ENCODE peak calls at places on chromosomes 3 and 15, in four cellular contexts. One of them, this sample, is unnamed.

GRCh38 chr3:30258426-30259392 is 347.7 kb upstream of the TGFBR2 start:
- DNase-seq in uterus: no peak
- DNase-seq in H1: no peak
- DNase-seq in right lobe of liver: no peak
- DNase-seq in this sample: no peak

GRCh38 chr3:193732391-193732790 is 139.4 kb downstream of the OPA1 start:
- DNase-seq in H1: no peak
- DNase-seq in uterus: no peak
- DNase-seq in right lobe of liver: peak; percentile 41
- DNase-seq in this sample: no peak

GRCh38 chr3:98777801-98778220 is 14.7 kb downstream of the ST3GAL6 start:
- DNase-seq in right lobe of liver: no peak
- DNase-seq in H1: no peak
- DNase-seq in uterus: no peak
- DNase-seq in this sample: no peak

GRCh38 chr3:53079147-53079546 is 33.3 kb upstream of the SFMBT1 start:
- DNase-seq in uterus: no peak
- DNase-seq in H1: no peak
- DNase-seq in right lobe of liver: no peak
- DNase-seq in this sample: no peak

GRCh38 chr3:53089511-53089910 is 40.7 kb downstream of the RFT1 start:
- DNase-seq in right lobe of liver: no peak
- DNase-seq in uterus: no peak
- DNase-seq in H1: no peak
- DNase-seq in this sample: peak; percentile 64

GRCh38 chr3:190252080-190252479 is 70.2 kb downstream of the CLDN1 start:
- DNase-seq in right lobe of liver: no peak
- DNase-seq in uterus: no peak
- DNase-seq in H1: no peak
- DNase-seq in this sample: peak; percentile 90

GRCh38 chr3:93969443-93969842 is 4.3 kb downstream of the PROS1 start:
- DNase-seq in H1: no peak
- DNase-seq in right lobe of liver: no peak
- DNase-seq in uterus: no peak
- DNase-seq in this sample: peak; percentile 29

GRCh38 chr3:54580453-54580852 is 347.4 kb downstream of the LRTM1 start:
- DNase-seq in H1: no peak
- DNase-seq in uterus: no peak
- DNase-seq in right lobe of liver: no peak
- DNase-seq in this sample: no peak

GRCh38 chr3:9809615-9810356 is at the start of gene TTLL3:
- DNase-seq in right lobe of liver: peak; percentile 75
- DNase-seq in H1: peak; percentile 88
- DNase-seq in uterus: peak; percentile 81
- DNase-seq in this sample: peak; percentile 70

GRCh38 chr3:45024601-45025262 is 1.4 kb upstream of the CLEC3B start:
- DNase-seq in right lobe of liver: no peak
- DNase-seq in H1: no peak
- DNase-seq in uterus: no peak
- DNase-seq in this sample: no peak

GRCh38 chr15:100704281-100705055 is 102.1 kb downstream of the ASB7 start:
- DNase-seq in H1: no peak
- DNase-seq in right lobe of liver: no peak
- DNase-seq in uterus: peak; percentile 3
- DNase-seq in this sample: no peak

GRCh38 chr15:56719021-56719612 is 14.2 kb downstream of the ZNF280D start:
- DNase-seq in right lobe of liver: no peak
- DNase-seq in uterus: no peak
- DNase-seq in H1: no peak
- DNase-seq in this sample: no peak

GRCh38 chr3:21645121-21645897 is 105.7 kb downstream of the ZNF385D start:
- DNase-seq in uterus: peak; percentile 21
- DNase-seq in right lobe of liver: peak; percentile 64
- DNase-seq in H1: no peak
- DNase-seq in this sample: no peak

GRCh38 chr3:185555948-185556347 is 3.6 kb upstream of the LIPH start:
- DNase-seq in uterus: no peak
- DNase-seq in H1: no peak
- DNase-seq in right lobe of liver: no peak
- DNase-seq in this sample: no peak

GRCh38 chr3:185552358-185552877 is at the start of gene LIPH:
- DNase-seq in H1: no peak
- DNase-seq in right lobe of liver: no peak
- DNase-seq in uterus: no peak
- DNase-seq in this sample: peak; percentile 9

GRCh38 chr3:185559706-185560090 is 7.3 kb upstream of the LIPH start:
- DNase-seq in right lobe of liver: no peak
- DNase-seq in H1: peak; percentile 29
- DNase-seq in uterus: no peak
- DNase-seq in this sample: no peak

GRCh38 chr3:185558395-185558794 is 6.0 kb upstream of the LIPH start:
- DNase-seq in uterus: no peak
- DNase-seq in H1: no peak
- DNase-seq in right lobe of liver: peak; percentile 35
- DNase-seq in this sample: no peak

GRCh38 chr3:185555101-185555501 is 2.7 kb upstream of the LIPH start:
- DNase-seq in uterus: no peak
- DNase-seq in right lobe of liver: no peak
- DNase-seq in H1: no peak
- DNase-seq in this sample: no peak
- H3K27ac ChIP-seq in uterus: no peak overlapping the region
- H3K27ac ChIP-seq in right lobe of liver: no peak overlapping the region
- H3K27ac ChIP-seq in H1: no peak overlapping the region
- H3K27ac ChIP-seq in this sample: no peak overlapping the region

GRCh38 chr15:94909510-94909909 is 678.1 kb downstream of the MCTP2 start:
- DNase-seq in uterus: no peak
- DNase-seq in H1: no peak
- DNase-seq in right lobe of liver: no peak
- DNase-seq in this sample: no peak

GRCh38 chr15:94910166-94910565 is 678.8 kb downstream of the MCTP2 start:
- DNase-seq in H1: no peak
- DNase-seq in uterus: no peak
- DNase-seq in right lobe of liver: no peak
- DNase-seq in this sample: no peak

DNA sequence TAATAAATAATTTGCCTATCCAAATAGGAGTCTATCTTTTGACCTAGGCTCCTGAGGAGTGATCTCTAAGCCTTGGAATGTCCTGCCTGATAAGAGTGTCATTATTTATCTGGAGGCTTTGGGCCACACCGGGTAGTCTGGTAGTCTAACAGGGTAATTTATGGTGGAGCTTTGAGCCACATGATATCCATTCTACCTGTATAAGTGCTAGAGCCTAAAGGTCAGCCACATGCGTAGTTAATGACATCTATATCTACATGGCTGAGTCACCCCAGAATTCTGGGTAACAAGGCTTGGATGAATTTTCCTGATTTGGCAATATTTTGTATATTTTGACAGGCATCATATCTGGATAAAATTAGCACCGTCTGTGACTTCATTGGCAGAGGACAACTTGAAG is 681.4 kb downstream of the MCTP2 start:
- DNase-seq in right lobe of liver: no peak
- DNase-seq in H1: no peak
- DNase-seq in uterus: no peak
- DNase-seq in this sample: no peak
- H3K4me1 ChIP-seq in right lobe of liver: no peaks in the 10 kb centered on the region
- H3K4me1 ChIP-seq in H1: no peaks in the 10 kb centered on the region
- H3K4me1 ChIP-seq in uterus: no peaks in the 10 kb centered on the region
- H3K4me1 ChIP-seq in this sample: no peaks in the 10 kb centered on the region

DNA sequence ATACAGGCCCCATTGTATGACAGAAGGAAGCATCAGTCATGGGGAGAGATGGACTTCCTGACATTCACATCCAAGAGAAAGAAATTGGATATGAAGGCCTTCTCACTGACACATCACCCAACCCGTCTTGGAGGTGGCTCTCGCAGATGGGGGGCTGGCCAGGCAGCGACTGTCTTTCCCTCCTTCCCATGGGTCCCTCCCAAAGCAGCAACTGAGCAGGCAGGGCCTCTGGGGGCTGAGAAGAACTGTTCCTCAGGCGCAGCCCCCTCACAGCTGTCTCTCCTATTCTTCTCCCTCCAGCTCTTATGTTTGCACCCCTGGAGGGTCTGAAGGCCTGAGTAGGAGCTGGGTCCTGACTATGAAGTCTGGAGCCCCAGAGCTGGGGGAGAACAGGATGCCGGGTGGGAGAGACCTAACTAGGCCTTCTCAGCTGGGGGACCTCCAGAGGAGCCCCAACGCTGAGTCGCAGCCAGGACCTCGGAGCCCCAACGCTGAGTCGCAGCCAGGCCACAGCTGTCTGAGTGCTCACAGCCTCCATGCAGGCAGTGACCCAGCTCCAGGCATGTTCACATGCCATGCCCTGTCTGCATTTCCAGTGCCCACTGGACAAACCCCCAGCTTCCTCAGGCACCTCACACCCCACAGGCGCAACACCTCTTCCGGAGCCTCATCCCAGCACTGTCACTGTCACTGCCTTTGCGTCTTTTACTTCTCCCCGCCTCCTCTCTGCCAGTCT is 29.6 kb downstream of the UMPS start:
- DNase-seq in right lobe of liver: no peak
- DNase-seq in H1: no peak
- DNase-seq in uterus: no peak
- DNase-seq in this sample: no peak
- H3K27ac ChIP-seq in right lobe of liver: no peak overlapping the region
- H3K27ac ChIP-seq in H1: no peak overlapping the region
- H3K27ac ChIP-seq in uterus: no peak overlapping the region
- H3K27ac ChIP-seq in this sample: no peak overlapping the region

DNA sequence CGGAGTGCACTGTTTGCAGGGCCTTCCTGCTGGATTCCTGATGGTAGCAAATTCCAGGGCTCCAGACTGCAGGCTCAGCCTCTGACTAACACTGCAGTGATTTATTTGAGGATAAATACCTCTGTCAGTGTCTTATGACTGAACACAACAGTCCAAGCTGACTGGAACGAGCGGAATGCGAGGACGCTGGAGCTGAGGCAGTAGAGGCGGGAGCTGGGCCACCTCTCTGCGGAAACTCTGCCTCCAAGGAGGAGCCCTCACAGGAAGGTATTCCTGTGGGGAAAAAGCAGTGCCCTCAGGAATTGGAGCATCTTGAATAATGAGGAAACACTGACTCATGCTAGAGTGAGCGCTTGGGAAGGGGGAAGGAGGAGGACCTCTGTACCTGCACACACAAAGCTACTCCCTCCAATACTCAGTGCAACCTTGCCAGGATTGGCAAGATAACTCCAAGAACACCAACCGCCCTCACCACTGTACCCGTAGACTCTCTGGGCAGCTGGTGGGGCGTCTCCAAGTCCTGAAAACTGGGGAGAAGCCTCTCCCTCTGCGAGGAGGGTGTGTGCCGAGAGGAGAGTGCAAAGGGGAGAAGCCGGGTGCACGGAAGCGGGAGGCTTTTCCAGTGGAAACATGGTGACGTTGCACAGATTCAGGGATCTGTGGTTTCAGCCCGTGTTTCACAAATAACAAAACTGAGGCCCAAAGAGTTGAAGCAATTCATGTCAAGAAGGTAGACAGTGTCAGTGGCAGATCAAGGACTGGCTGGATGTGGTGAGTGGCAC is 43.0 kb downstream of the VGLL4 start:
- DNase-seq in H1: no peak
- DNase-seq in right lobe of liver: no peak
- DNase-seq in uterus: peak; percentile 80
- DNase-seq in this sample: peak; percentile 82
- H3K4me1 ChIP-seq in H1: peaks cover 4% of the 10 kb centered on the region
- H3K4me1 ChIP-seq in right lobe of liver: no peaks in the 10 kb centered on the region
- H3K4me1 ChIP-seq in uterus: peaks cover 29% of the 10 kb centered on the region
- H3K4me1 ChIP-seq in this sample: peaks cover 32% of the 10 kb centered on the region

DNA sequence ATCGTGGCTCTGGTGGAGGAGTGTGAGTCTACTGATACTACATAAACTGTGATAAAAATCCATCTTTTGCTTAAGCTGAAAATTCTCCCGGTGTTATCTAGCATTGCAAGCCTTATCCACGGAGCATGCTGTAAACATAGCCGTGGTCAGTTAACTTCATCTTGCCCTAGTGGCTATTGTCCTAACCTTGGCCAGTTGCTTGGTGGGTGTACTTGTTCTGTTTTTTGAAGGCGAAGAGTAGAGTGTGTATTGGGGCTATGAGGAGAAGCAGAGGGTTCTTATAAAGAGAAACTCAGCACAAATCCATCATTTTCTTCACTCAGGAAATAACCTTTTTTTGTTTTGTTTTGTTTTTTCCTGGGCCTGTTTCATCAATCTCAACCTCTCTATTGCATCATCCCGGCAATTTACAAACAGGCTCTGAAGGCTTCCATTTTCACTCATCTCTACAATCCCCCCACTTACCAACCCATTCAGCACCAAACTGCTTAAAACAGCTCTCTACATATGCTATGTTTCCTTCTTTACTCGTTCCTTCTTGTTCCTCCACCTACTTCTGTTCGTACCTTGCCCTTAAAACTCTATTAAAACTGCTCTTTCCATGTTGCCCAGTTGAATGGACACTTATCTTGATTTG is 135.5 kb upstream of the PTX3 start:
- DNase-seq in right lobe of liver: no peak
- DNase-seq in H1: no peak
- DNase-seq in uterus: no peak
- DNase-seq in this sample: no peak
- H3K27ac ChIP-seq in right lobe of liver: no peak overlapping the region
- H3K27ac ChIP-seq in H1: no peak overlapping the region
- H3K27ac ChIP-seq in uterus: no peak overlapping the region
- H3K27ac ChIP-seq in this sample: no peak overlapping the region

GRCh38 chr3:58177747-58178527 is 32.8 kb downstream of the DNASE1L3 start:
- DNase-seq in right lobe of liver: peak; percentile 93
- DNase-seq in H1: peak; percentile 99
- DNase-seq in uterus: peak; percentile 90
- DNase-seq in this sample: peak; percentile 87

GRCh38 chr3:58175429-58176184 is 35.2 kb downstream of the DNASE1L3 start:
- DNase-seq in right lobe of liver: peak; percentile 62
- DNase-seq in H1: peak; percentile 52
- DNase-seq in uterus: no peak
- DNase-seq in this sample: peak; percentile 72

GRCh38 chr3:58178528-58179234 is 32.1 kb downstream of the DNASE1L3 start:
- DNase-seq in H1: no peak
- DNase-seq in uterus: no peak
- DNase-seq in right lobe of liver: peak; percentile 54
- DNase-seq in this sample: no peak

GRCh38 chr3:58176185-58176530 is 34.6 kb downstream of the DNASE1L3 start:
- DNase-seq in right lobe of liver: no peak
- DNase-seq in uterus: no peak
- DNase-seq in H1: no peak
- DNase-seq in this sample: no peak

GRCh38 chr3:58176827-58177489 is 33.8 kb downstream of the DNASE1L3 start:
- DNase-seq in H1: no peak
- DNase-seq in uterus: no peak
- DNase-seq in right lobe of liver: no peak
- DNase-seq in this sample: no peak
- H3K4me1 ChIP-seq in H1: peaks cover 16% of the 10 kb centered on the region
- H3K4me1 ChIP-seq in uterus: no peaks in the 10 kb centered on the region
- H3K4me1 ChIP-seq in right lobe of liver: peaks cover 3% of the 10 kb centered on the region
- H3K4me1 ChIP-seq in this sample: peaks cover 7% of the 10 kb centered on the region

GRCh38 chr3:72080101-72080500 is 295.2 kb upstream of the PROK2 start:
- DNase-seq in right lobe of liver: no peak
- DNase-seq in uterus: no peak
- DNase-seq in H1: no peak
- DNase-seq in this sample: no peak

GRCh38 chr3:72082776-72083477 is 298.0 kb upstream of the PROK2 start:
- DNase-seq in uterus: no peak
- DNase-seq in right lobe of liver: no peak
- DNase-seq in H1: no peak
- DNase-seq in this sample: no peak

GRCh38 chr3:72080800-72081199 is 295.9 kb upstream of the PROK2 start:
- DNase-seq in right lobe of liver: no peak
- DNase-seq in uterus: no peak
- DNase-seq in H1: no peak
- DNase-seq in this sample: no peak

GRCh38 chr3:72081456-72081855 is 296.5 kb upstream of the PROK2 start:
- DNase-seq in H1: no peak
- DNase-seq in right lobe of liver: no peak
- DNase-seq in uterus: no peak
- DNase-seq in this sample: no peak

GRCh38 chr3:72082121-72082715 is 297.3 kb upstream of the PROK2 start:
- DNase-seq in right lobe of liver: no peak
- DNase-seq in uterus: peak; percentile 66
- DNase-seq in H1: no peak
- DNase-seq in this sample: peak; percentile 55
- H3K27ac ChIP-seq in right lobe of liver: no peak overlapping the region
- H3K27ac ChIP-seq in uterus: peak overlapping the region; percentile 57
- H3K27ac ChIP-seq in H1: no peak overlapping the region
- H3K27ac ChIP-seq in this sample: no peak overlapping the region

This sample was measured in cardiac muscle cell.